ENCODE peak calls at places on chromosomes 7 and 10, in ten cellular contexts. T is thoracic aorta, L is adrenal gland, B is fibroblast of lung, A is stomach, Y is keratinocyte, R is astrocyte of the spinal cord, D is AG04450, G is Peyer's patch, E is cardiac muscle cell. W is an unnamed sample.

GRCh38 chr7:6637544-6638229 is 569 bp downstream of the ZNF316 start:
- DNase-seq in T (no peak), L (no peak), B (peak; percentile 14), A (no peak), Y (no peak), R (peak; percentile 7), D (no peak), G (no peak), E (peak; percentile 73), W (peak; percentile 8)

GRCh38 chr7:89335490-89335889 is 540.0 kb upstream of the TEX47 start:
- DNase-seq in T (no peak), L (no peak), B (no peak), A (no peak), Y (no peak), R (no peak), D (no peak), G (no peak), E (no peak), W (no peak)

GRCh38 chr10:74991435-74991834 is 120.0 kb upstream of the SAMD8 start:
- DNase-seq in T (no peak), L (no peak), B (no peak), A (no peak), Y (no peak), R (no peak), D (no peak), G (no peak), E (peak; percentile 42), W (peak; percentile 26)

GRCh38 chr10:106925187-106925586 is 239.3 kb downstream of the SORCS1 start:
- DNase-seq in T (no peak), L (no peak), B (no peak), A (no peak), Y (no peak), R (no peak), D (no peak), G (no peak), E (peak; percentile 55), W (no peak)

GRCh38 chr7:141763797-141764196 is at the start of gene TAS2R3:
- DNase-seq in T (no peak), L (no peak), B (no peak), A (no peak), Y (no peak), R (no peak), D (no peak), G (no peak), E (no peak), W (no peak)

GRCh38 chr7:46444266-46444665 is 523.2 kb upstream of the IGFBP3 start:
- DNase-seq in T (no peak), L (no peak), B (no peak), A (no peak), Y (no peak), R (no peak), D (no peak), G (no peak), E (no peak), W (no peak)

GRCh38 chr10:75136346-75136745 is 24.9 kb downstream of the SAMD8 start:
- DNase-seq in T (no peak), L (no peak), B (peak; percentile 27), A (no peak), Y (no peak), R (no peak), D (no peak), G (no peak), E (no peak), W (no peak)

GRCh38 chr10:78986419-78986818 is 82.3 kb upstream of the ZMIZ1 start:
- DNase-seq in T (no peak), L (no peak), B (no peak), A (no peak), Y (no peak), R (no peak), D (no peak), G (no peak), E (no peak), W (peak; percentile 62)

GRCh38 chr10:79028056-79028430 is 40.7 kb upstream of the ZMIZ1 start:
- DNase-seq in T (no peak), L (no peak), B (no peak), A (no peak), Y (no peak), R (no peak), D (no peak), G (peak; percentile 7), E (no peak), W (no peak)

GRCh38 chr7:96495751-96496216 is 173.9 kb upstream of the SLC25A13 start:
- DNase-seq in T (no peak), L (no peak), B (no peak), A (no peak), Y (no peak), R (no peak), D (no peak), G (no peak), E (no peak), W (no peak)

DNA sequence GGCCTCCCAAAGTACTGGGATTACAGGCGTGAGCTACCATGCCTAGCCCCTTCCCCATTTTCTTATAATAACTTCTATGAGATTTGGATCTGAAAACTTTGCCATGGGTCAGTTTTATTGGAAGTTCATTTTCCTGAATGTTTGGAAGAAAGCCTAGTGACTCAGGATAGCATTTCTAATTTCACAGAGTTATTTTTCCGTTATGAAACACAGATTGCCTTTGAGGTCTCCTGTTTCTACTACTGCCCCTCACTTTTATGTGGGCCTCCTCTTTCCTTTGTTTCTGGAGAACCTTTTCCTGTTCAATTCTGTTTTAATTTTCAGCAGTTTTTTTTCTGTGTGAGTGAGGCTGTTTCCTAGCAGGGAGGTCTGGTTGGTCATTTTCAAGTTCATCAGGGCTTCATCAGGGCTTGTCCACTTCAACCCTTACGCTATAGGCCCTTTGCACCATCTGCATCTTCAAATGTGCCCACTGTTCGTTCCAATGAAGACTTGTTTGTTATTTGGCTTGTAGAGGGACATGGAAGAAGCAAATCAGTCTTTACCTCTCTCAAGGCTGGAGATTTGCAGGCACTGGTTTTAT is 58.7 kb downstream of the BMPR1A start:
- DNase-seq in T (no peak), L (no peak), B (peak; percentile 63), A (no peak), Y (no peak), R (peak; percentile 41), D (no peak), G (no peak), E (no peak), W (peak; percentile 64)
- H3K4me3 ChIP-seq in T (peak overlapping the region; percentile 28), L (no peak overlapping the region), B (no peak overlapping the region), A (no peak overlapping the region), Y (no peak overlapping the region), R (no peak overlapping the region), D (no peak overlapping the region), G (no peak overlapping the region), E (no peak overlapping the region), W (no peak overlapping the region)

DNA sequence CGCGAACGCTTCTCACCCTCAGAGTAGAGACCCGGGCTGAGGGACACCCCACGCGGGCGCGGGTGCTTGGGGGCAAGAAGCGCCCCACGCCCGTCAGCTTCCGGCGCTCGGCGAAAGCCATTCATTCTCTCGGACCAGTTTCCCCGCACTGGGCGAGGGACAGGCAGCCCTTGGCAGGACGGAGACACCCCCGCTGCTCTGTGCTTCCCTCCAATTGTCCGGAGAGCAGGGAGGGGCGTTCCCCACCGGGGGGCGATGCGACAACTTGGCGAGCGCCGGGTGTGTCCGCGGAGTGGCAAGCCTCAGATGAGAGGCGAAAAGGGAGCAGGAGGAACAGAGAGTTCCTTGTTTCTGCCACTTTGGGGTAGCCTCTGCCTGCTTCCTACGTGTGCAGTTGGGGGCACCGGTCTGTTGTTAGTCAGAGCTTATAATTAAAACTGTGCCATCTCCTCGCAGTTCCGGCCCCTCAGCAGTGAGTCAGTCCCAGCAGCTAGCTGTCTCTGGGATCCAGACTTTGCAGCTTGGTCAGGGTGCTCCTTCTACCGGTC is 1.7 kb downstream of the GPR158 start:
- DNase-seq in T (no peak), L (peak; percentile 15), B (peak; percentile 4), A (no peak), Y (no peak), R (no peak), D (no peak), G (no peak), E (peak; percentile 5), W (no peak)
- TF ChIP-seq CTCF in T (no peak), L (no peak), B (no peak), A (no peak), Y (no peak), R (no peak), D (no peak), G (no peak), E (no peak), W (no peak)

DNA sequence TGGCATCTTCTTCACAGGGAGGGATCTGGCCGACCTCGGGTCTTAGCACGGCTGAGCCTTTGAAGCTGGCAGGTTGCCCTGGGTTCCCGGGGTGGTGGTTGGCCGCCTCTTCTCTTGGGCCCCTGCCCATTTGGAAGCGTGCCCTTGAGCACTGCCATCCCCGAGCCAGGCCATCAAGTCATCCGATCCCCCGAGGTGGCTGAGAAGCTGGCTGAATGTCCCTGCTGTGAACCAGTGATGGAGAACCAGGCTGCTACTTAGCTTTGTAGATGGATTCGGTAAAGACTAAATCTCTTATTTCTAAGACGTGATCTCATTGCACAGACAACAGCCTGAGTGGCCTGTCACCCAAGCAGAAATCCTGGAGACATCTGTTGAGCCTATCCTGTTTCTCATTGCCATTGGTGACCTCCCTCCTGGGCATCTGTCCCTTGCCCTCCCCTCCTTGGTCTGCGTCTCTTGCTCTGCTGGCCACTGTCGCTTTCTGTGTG is 74.3 kb downstream of the GRK5 start:
- DNase-seq in T (peak; percentile 50), L (peak; percentile 92), B (peak; percentile 32), A (peak; percentile 72), Y (no peak), R (peak; percentile 45), D (no peak), G (no peak), E (no peak), W (peak; percentile 28)
- H3K4me3 ChIP-seq in T (peak overlapping the region; percentile 1), L (no peak overlapping the region), B (no peak overlapping the region), A (no peak overlapping the region), Y (no peak overlapping the region), R (no peak overlapping the region), D (no peak overlapping the region), G (no peak overlapping the region), E (no peak overlapping the region), W (no peak overlapping the region)

GRCh38 chr10:60463726-60464125 is 74.1 kb upstream of the ANK3 start:
- DNase-seq in T (no peak), L (no peak), B (peak; percentile 33), A (no peak), Y (no peak), R (no peak), D (no peak), G (no peak), E (no peak), W (no peak)
- TF ChIP-seq CTCF in T (no peak), L (no peak), B (no peak), A (no peak), Y (no peak), R (no peak), D (no peak), G (no peak), E (no peak), W (no peak)